ENCODE peak calls at places on chromosomes 2 and 18, in nine cellular contexts. J, Y, H, O, W, G, B, E and T are unnamed samples. For H3K4me1, the result is how much of the 10 kb centered on the place peaks cover.

GRCh38 chr18:50806208-50806616 is 13.6 kb downstream of the MRO start:
- DNase-seq in W (no peak), Y (no peak), O (no peak), B (no peak), E (no peak), G (peak), J (peak), H (no peak), T (peak)

GRCh38 chr2:8790739-8791162 is 46.7 kb downstream of the KIDINS220 start:
- DNase-seq in O (no peak), E (no peak), J (no peak), Y (no peak), H (no peak), G (no peak), B (no peak), W (no peak), T (no peak)

GRCh38 chr2:61016392-61017002 is 1.0 kb upstream of the PEX13 start:
- DNase-seq in H (no peak), W (no peak), Y (no peak), E (no peak), J (no peak), B (no peak), O (no peak), G (peak), T (no peak)

GRCh38 chr2:192307530-192307929 is 112.8 kb upstream of the TMEFF2 start:
- DNase-seq in H (no peak), Y (peak), E (no peak), G (no peak), B (no peak), O (no peak), W (no peak), J (no peak), T (no peak)

GRCh38 chr2:149885468-149885867 is 297.9 kb upstream of the MMADHC start:
- DNase-seq in O (no peak), E (no peak), W (no peak), H (no peak), B (no peak), Y (no peak), J (no peak), G (no peak), T (peak)

GRCh38 chr2:151228847-151229497 is 32.7 kb downstream of the RBM43 start:
- DNase-seq in Y (no peak), W (no peak), G (no peak), O (no peak), J (no peak), B (no peak), E (no peak), H (no peak), T (no peak)

GRCh38 chr2:109065335-109065734 is 63.7 kb upstream of the SH3RF3 start:
- DNase-seq in G (no peak), O (no peak), E (peak), J (peak), H (no peak), B (no peak), W (no peak), Y (no peak), T (no peak)

GRCh38 chr18:24456549-24456948 is 3.9 kb upstream of the HRH4 start:
- DNase-seq in Y (no peak), H (no peak), G (no peak), B (no peak), J (no peak), W (no peak), E (no peak), O (no peak), T (no peak)

GRCh38 chr2:219689676-219690628 is 62.5 kb downstream of the SLC4A3 start:
- DNase-seq in H (peak), E (peak), G (peak), O (no peak), J (no peak), B (no peak), Y (peak), W (peak), T (peak)

GRCh38 chr2:88538362-88538917 is 85.9 kb upstream of the FOXI3 start:
- DNase-seq in G (no peak), W (no peak), E (no peak), Y (no peak), J (no peak), B (no peak), H (no peak), O (no peak), T (no peak)

GRCh38 chr2:82795446-82795845 is 1663.6 kb downstream of the SUCLG1 start:
- DNase-seq in O (no peak), E (no peak), J (no peak), G (no peak), Y (peak), H (no peak), W (no peak), B (peak), T (no peak)

GRCh38 chr2:7191927-7192326 is 274.7 kb downstream of the RNF144A start:
- DNase-seq in E (no peak), O (no peak), J (no peak), B (no peak), W (no peak), H (no peak), G (peak), Y (peak), T (no peak)

GRCh38 chr18:6207119-6207518 is 207.6 kb downstream of the L3MBTL4 start:
- DNase-seq in G (no peak), J (no peak), E (no peak), O (no peak), B (no peak), W (no peak), H (no peak), Y (peak), T (no peak)

GRCh38 chr2:100647709-100648108 is 84.9 kb downstream of the PDCL3 start:
- DNase-seq in B (no peak), Y (no peak), J (no peak), E (no peak), G (no peak), O (no peak), W (no peak), H (no peak), T (no peak)

GRCh38 chr18:59354731-59355130 is 4.3 kb downstream of the LMAN1 start:
- DNase-seq in O (no peak), W (no peak), E (no peak), G (no peak), H (no peak), Y (no peak), B (no peak), J (no peak), T (no peak)

GRCh38 chr18:59359576-59359952 is 499 bp upstream of the LMAN1 start:
- DNase-seq in E (no peak), Y (no peak), B (no peak), O (no peak), G (no peak), W (no peak), H (no peak), J (no peak), T (no peak)

GRCh38 chr18:59357928-59358327 is 1.1 kb downstream of the LMAN1 start:
- DNase-seq in E (no peak), J (no peak), G (peak), Y (peak), W (no peak), H (no peak), O (no peak), B (peak), T (peak)

GRCh38 chr18:59353079-59353680 is 5.9 kb downstream of the LMAN1 start:
- DNase-seq in H (no peak), G (no peak), B (no peak), E (no peak), W (no peak), Y (no peak), O (no peak), J (no peak), T (no peak)

GRCh38 chr18:59358611-59359575 is at the start of gene LMAN1:
- DNase-seq in O (peak), J (peak), Y (peak), B (peak), E (peak), G (peak), W (peak), H (peak), T (peak)
- TF ChIP-seq POLR2A in O (peak), J (no peak), Y (peak), B (peak), E (peak), G (peak), W (peak), H (no peak), T (peak)

GRCh38 chr2:6109801-6110200 is 417.6 kb downstream of the SOX11 start:
- DNase-seq in E (no peak), Y (no peak), W (no peak), G (no peak), O (no peak), H (no peak), B (no peak), J (no peak), T (no peak)

GRCh38 chr2:6103372-6103771 is 411.2 kb downstream of the SOX11 start:
- DNase-seq in W (no peak), O (no peak), B (no peak), Y (no peak), J (no peak), E (no peak), G (no peak), H (no peak), T (no peak)

GRCh38 chr2:6107290-6107689 is 415.1 kb downstream of the SOX11 start:
- DNase-seq in H (no peak), B (no peak), W (no peak), E (no peak), Y (no peak), G (no peak), J (no peak), O (no peak), T (no peak)

DNA sequence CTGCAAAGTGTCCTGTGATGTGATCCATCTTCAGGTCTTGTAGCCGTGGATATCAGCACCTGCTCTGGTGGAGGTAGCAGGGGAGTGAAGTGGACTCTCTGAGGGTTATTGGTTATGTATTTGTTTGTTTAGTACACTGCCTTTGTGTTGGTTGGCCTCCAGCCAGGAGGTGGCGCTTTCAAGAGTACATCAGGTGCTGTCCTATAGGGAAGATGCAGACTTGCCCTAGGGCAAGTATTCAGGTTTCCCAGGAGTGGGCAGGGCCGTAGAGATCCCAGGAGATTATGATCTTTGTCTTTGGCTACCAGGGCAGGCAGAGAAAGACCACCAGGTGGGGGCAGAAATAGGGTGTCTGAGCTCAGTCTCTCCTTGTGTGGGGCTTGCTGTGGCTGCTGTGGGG is 411.8 kb downstream of the SOX11 start:
- DNase-seq in J (no peak), B (no peak), O (no peak), G (no peak), H (no peak), W (no peak), Y (no peak), E (no peak), T (peak)
- TF ChIP-seq CTCF in J (no peak), B (no peak), O (no peak), G (no peak), H (no peak), W (no peak), Y (no peak), E (no peak), T (no peak)

GRCh38 chr2:230592775-230593174 is 119.9 kb upstream of the CAB39 start:
- DNase-seq in E (no peak), W (no peak), Y (no peak), J (no peak), B (no peak), O (no peak), G (no peak), H (no peak), T (no peak)

GRCh38 chr2:230589497-230590015 is 123.1 kb upstream of the CAB39 start:
- DNase-seq in E (no peak), J (no peak), O (no peak), B (no peak), Y (no peak), G (no peak), W (no peak), H (no peak), T (no peak)

GRCh38 chr2:230589025-230589424 is 123.6 kb upstream of the CAB39 start:
- DNase-seq in G (no peak), H (no peak), E (no peak), W (no peak), J (no peak), Y (no peak), B (no peak), O (no peak), T (no peak)

GRCh38 chr2:230591850-230592249 is 120.8 kb upstream of the CAB39 start:
- DNase-seq in J (no peak), E (no peak), G (no peak), H (no peak), O (no peak), Y (no peak), B (no peak), W (no peak), T (no peak)

GRCh38 chr2:230590333-230590732 is 122.3 kb upstream of the CAB39 start:
- DNase-seq in E (no peak), J (no peak), G (no peak), H (no peak), B (no peak), O (no peak), W (no peak), Y (no peak), T (no peak)
- H3K4me1 ChIP-seq in E (under half), J (under half), G (under half), H (under half), B (under half), O (under half), W (under half), Y (under half), T (under half)

GRCh38 chr2:55268907-55269611 is at the start of gene MTIF2:
- DNase-seq in Y (peak), J (peak), H (peak), W (peak), G (peak), B (peak), E (peak), O (peak), T (peak)
- TF ChIP-seq POLR2A in Y (peak), J (peak), H (peak), W (peak), G (peak), B (peak), E (no peak), O (peak), T (peak)

GRCh38 chr2:237995036-237995435 is 28.2 kb downstream of the UBE2F start:
- DNase-seq in H (no peak), G (no peak), J (no peak), W (no peak), B (no peak), Y (no peak), E (no peak), O (no peak), T (no peak)

GRCh38 chr2:237996041-237996593 is 29.3 kb downstream of the UBE2F start:
- DNase-seq in J (no peak), E (no peak), H (no peak), Y (peak), W (no peak), G (no peak), O (no peak), B (no peak), T (peak)

GRCh38 chr2:237993701-237994100 is 26.9 kb downstream of the UBE2F start:
- DNase-seq in H (no peak), E (no peak), G (no peak), Y (no peak), B (no peak), J (no peak), W (no peak), O (no peak), T (no peak)

GRCh38 chr2:237998530-237998929 is 31.7 kb downstream of the UBE2F start:
- DNase-seq in O (no peak), E (no peak), G (peak), B (no peak), H (no peak), Y (peak), J (no peak), W (no peak), T (no peak)

DNA sequence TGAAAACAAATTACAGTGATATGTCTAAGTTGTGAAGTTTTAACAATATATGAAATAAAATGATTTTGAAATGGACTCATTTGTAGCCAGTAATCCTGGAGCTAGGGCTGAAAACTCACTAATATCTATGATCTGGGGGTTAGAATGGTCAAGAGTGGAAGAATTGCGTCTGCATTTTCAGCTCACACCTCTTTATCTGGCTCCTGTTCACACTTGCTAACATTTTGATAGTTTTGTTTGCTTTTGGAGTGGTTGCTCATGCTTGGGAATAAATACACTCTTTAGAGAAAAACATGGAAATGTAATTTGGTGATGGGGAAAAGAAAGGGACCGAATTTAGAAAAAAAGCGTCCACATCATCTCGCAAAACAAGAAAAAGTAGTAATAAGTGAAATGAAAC is 30.7 kb downstream of the UBE2F start:
- DNase-seq in W (no peak), O (no peak), B (no peak), E (no peak), G (no peak), Y (no peak), H (no peak), J (no peak), T (no peak)
- TF ChIP-seq CTCF in W (no peak), O (no peak), B (no peak), E (no peak), G (no peak), Y (no peak), H (no peak), J (no peak), T (no peak)

GRCh38 chr2:105801961-105802360 is 57.2 kb downstream of the NCK2 start:
- DNase-seq in H (no peak), O (no peak), W (no peak), G (no peak), Y (no peak), B (no peak), E (no peak), J (no peak), T (no peak)
- H3K4me1 ChIP-seq in H (under half), O (half or more), W (under half), G (under half), Y (under half), B (under half), E (under half), J (half or more), T (half or more)

GRCh38 chr2:27445155-27445554 is 3.0 kb downstream of the KRTCAP3 start:
- DNase-seq in O (no peak), B (no peak), J (no peak), W (no peak), E (no peak), G (no peak), Y (no peak), H (no peak), T (no peak)

GRCh38 chr2:27441226-27441926 is 805 bp upstream of the KRTCAP3 start:
- DNase-seq in B (no peak), J (no peak), Y (no peak), H (no peak), G (no peak), O (no peak), E (no peak), W (no peak), T (no peak)

GRCh38 chr2:27442981-27443323 is 771 bp downstream of the KRTCAP3 start:
- DNase-seq in W (no peak), Y (no peak), H (no peak), O (peak), J (no peak), B (no peak), E (no peak), G (no peak), T (peak)

GRCh38 chr2:27441958-27442281 is 261 bp upstream of the KRTCAP3 start:
- DNase-seq in J (no peak), H (no peak), B (no peak), Y (no peak), E (no peak), O (no peak), G (no peak), W (no peak), T (no peak)

GRCh38 chr2:27442282-27442980 is at the start of gene KRTCAP3:
- DNase-seq in J (peak), W (peak), E (no peak), G (no peak), O (no peak), B (peak), Y (no peak), H (no peak), T (peak)
- TF ChIP-seq POLR2A in J (no peak), W (no peak), E (peak), G (no peak), O (no peak), B (peak), Y (no peak), H (no peak), T (peak)

GRCh38 chr2:187658952-187659525 is 104.8 kb upstream of the TFPI start:
- DNase-seq in Y (peak), G (peak), E (no peak), W (no peak), B (peak), J (no peak), H (no peak), O (no peak), T (peak)
- TF ChIP-seq CTCF in Y (peak), G (peak), E (no peak), W (no peak), B (no peak), J (peak), H (no peak), O (no peak), T (no peak)

GRCh38 chr18:55310044-55310676 is 277.8 kb downstream of the TCF4 start:
- DNase-seq in O (no peak), G (no peak), Y (no peak), W (no peak), B (no peak), H (no peak), J (no peak), E (no peak), T (no peak)
- H3K4me1 ChIP-seq in O (half or more), G (under half), Y (under half), W (under half), B (under half), H (under half), J (under half), E (under half), T (under half)

GRCh38 chr18:8619835-8620577 is 10.8 kb downstream of the RAB12 start:
- DNase-seq in H (no peak), W (no peak), B (no peak), E (no peak), Y (no peak), G (no peak), J (no peak), O (no peak), T (no peak)
- TF ChIP-seq POLR2A in H (no peak), W (no peak), B (no peak), E (no peak), Y (no peak), G (no peak), J (no peak), O (no peak), T (no peak)